ENCODE peak calls at places on chromosomes 11 and 22, in nine cellular contexts. U is GM10248; A is hypothalamus; O is GM03348; L is SJSA1; F is CD8-positive, alpha-beta T cell; W is endothelial cell; R is ureter; P is stimulated activated CD4-positive, alpha-beta T cell treated with anti-CD3 and anti-CD28 coated beads, Interleukin-12 subunit alpha, Interleukin-12 subunit beta, amount 100 ng/mL, for 24 hours. J is an unnamed sample.

GRCh38 chr11:113331988-113332387 is 17.6 kb downstream of the TTC12 start:
- DNase-seq in F (no peak), O (no peak), P (no peak), L (no peak), W (no peak), R (no peak), U (no peak), A (no peak), J (no peak)

GRCh38 chr11:78061088-78061920 is 2.4 kb upstream of the THRSP start:
- DNase-seq in W (no peak), R (no peak), A (no peak), U (peak), O (no peak), L (no peak), P (no peak), F (no peak), J (no peak)

GRCh38 chr11:20407344-20407743 is 19.8 kb downstream of the PRMT3 start:
- DNase-seq in W (no peak), U (no peak), P (no peak), A (no peak), O (no peak), F (no peak), R (no peak), L (no peak), J (no peak)

GRCh38 chr11:43557553-43558031 is 122.9 kb upstream of the HSD17B12 start:
- DNase-seq in L (no peak), O (no peak), W (no peak), U (no peak), R (no peak), F (no peak), P (no peak), A (no peak), J (no peak)

GRCh38 chr11:37040921-37041320 is 442.9 kb upstream of the RAG2 start:
- DNase-seq in W (no peak), O (no peak), U (no peak), L (no peak), R (no peak), P (no peak), A (no peak), F (no peak), J (no peak)

GRCh38 chr22:49147171-49147570 is 680.5 kb downstream of the BRD1 start:
- DNase-seq in F (no peak), L (peak), R (no peak), P (no peak), U (no peak), O (no peak), A (no peak), W (no peak), J (no peak)

GRCh38 chr11:74826901-74827300 is 78.3 kb downstream of the RNF169 start:
- DNase-seq in A (no peak), P (no peak), W (no peak), R (no peak), L (no peak), F (no peak), O (no peak), U (no peak), J (no peak)

GRCh38 chr11:61160487-61161189 is 588 bp downstream of the VPS37C start:
- DNase-seq in L (no peak), R (no peak), W (no peak), A (no peak), O (no peak), F (no peak), U (no peak), P (no peak), J (no peak)

GRCh38 chr11:46741600-46742484 is 22.8 kb downstream of the F2 start:
- DNase-seq in P (no peak), U (no peak), O (no peak), A (no peak), W (no peak), L (no peak), F (no peak), R (no peak), J (no peak)

GRCh38 chr22:25219211-25219689 is at the start of gene CRYBB2:
- DNase-seq in A (no peak), R (no peak), P (no peak), O (no peak), L (no peak), W (no peak), U (no peak), F (no peak), J (no peak)

GRCh38 chr11:104665631-104666030 is 232.6 kb downstream of the CASP12 start:
- DNase-seq in P (no peak), A (no peak), L (no peak), R (no peak), W (no peak), F (no peak), U (no peak), O (no peak), J (no peak)

GRCh38 chr11:84890706-84891105 is 736.4 kb downstream of the DLG2 start:
- DNase-seq in R (no peak), F (no peak), P (no peak), W (no peak), L (no peak), U (no peak), A (no peak), O (no peak), J (no peak)

GRCh38 chr11:65047581-65048422 is 6.8 kb downstream of the SAC3D1 start:
- DNase-seq in F (peak), U (no peak), A (no peak), O (peak), R (no peak), W (no peak), P (no peak), L (no peak), J (no peak)

GRCh38 chr11:66126808-66127555 is 56.9 kb downstream of the PACS1 start:
- DNase-seq in R (peak), U (peak), P (peak), L (no peak), A (no peak), F (peak), W (peak), O (peak), J (peak)

GRCh38 chr11:12079726-12080556 is 30.4 kb upstream of the MICAL2 start:
- DNase-seq in A (no peak), L (peak), W (no peak), F (no peak), R (peak), P (no peak), U (no peak), O (peak), J (peak)

GRCh38 chr11:14248577-14248976 is 110.4 kb downstream of the RRAS2 start:
- DNase-seq in A (no peak), F (peak), P (no peak), U (no peak), R (no peak), O (no peak), W (peak), L (no peak), J (no peak)

GRCh38 chr22:43377486-43377995 is 34.3 kb upstream of the MPPED1 start:
- DNase-seq in F (no peak), R (no peak), P (no peak), U (no peak), O (no peak), A (no peak), L (no peak), W (no peak), J (no peak)

GRCh38 chr22:38924197-38924952 is 33.0 kb upstream of the APOBEC3A start:
- DNase-seq in P (no peak), L (peak), R (peak), W (no peak), U (no peak), O (peak), A (no peak), F (no peak), J (peak)

GRCh38 chr11:119791701-119792151 is 62.7 kb upstream of the NECTIN1 start:
- DNase-seq in F (no peak), L (peak), P (no peak), O (peak), A (no peak), R (no peak), U (no peak), W (no peak), J (peak)

GRCh38 chr11:1888811-1889526 is 2.7 kb downstream of the PRR33 start:
- DNase-seq in L (peak), W (no peak), F (peak), P (peak), O (no peak), A (no peak), R (peak), U (no peak), J (peak)

GRCh38 chr11:1176224-1177019 is 18.7 kb downstream of the MUC5AC start:
- DNase-seq in R (no peak), F (no peak), O (no peak), P (no peak), L (no peak), W (no peak), U (no peak), A (no peak), J (no peak)

GRCh38 chr11:77057938-77058474 is 8.8 kb upstream of the CAPN5 start:
- DNase-seq in R (no peak), O (no peak), U (no peak), P (no peak), W (no peak), A (no peak), L (no peak), F (no peak), J (peak)

GRCh38 chr22:17672417-17672991 is 33.9 kb downstream of the BCL2L13 start:
- DNase-seq in U (no peak), A (no peak), R (no peak), L (no peak), W (no peak), O (no peak), P (peak), F (no peak), J (no peak)

GRCh38 chr11:90846628-90847027 is 623.8 kb upstream of the CHORDC1 start:
- DNase-seq in U (no peak), O (no peak), R (no peak), P (no peak), A (no peak), W (no peak), L (no peak), F (no peak), J (no peak)

GRCh38 chr11:123086315-123086714 is 24.4 kb upstream of the HSPA8 start:
- DNase-seq in R (no peak), L (no peak), O (no peak), W (no peak), F (no peak), U (no peak), A (no peak), P (no peak), J (no peak)

GRCh38 chr22:21945453-21946261 is 7.0 kb downstream of the PPM1F start:
- DNase-seq in W (no peak), A (no peak), U (no peak), F (no peak), L (no peak), O (no peak), P (no peak), R (no peak), J (no peak)

GRCh38 chr11:43923327-43924111 is 18.9 kb upstream of the C11orf96 start:
- DNase-seq in O (peak), U (no peak), F (no peak), L (peak), A (no peak), W (no peak), P (no peak), R (no peak), J (no peak)

GRCh38 chr11:67054851-67055523 is 1.7 kb upstream of the RHOD start:
- DNase-seq in F (no peak), P (no peak), U (no peak), W (no peak), A (no peak), R (peak), O (peak), L (peak), J (peak)

GRCh38 chr22:48718818-48719500 is 1108.7 kb downstream of the BRD1 start:
- DNase-seq in R (no peak), O (peak), A (no peak), P (no peak), W (no peak), U (no peak), L (no peak), F (no peak), J (peak)

GRCh38 chr22:36355894-36356293 is 31.9 kb downstream of the MYH9 start:
- DNase-seq in U (no peak), F (no peak), R (no peak), W (no peak), L (no peak), A (no peak), P (no peak), O (no peak), J (no peak)

GRCh38 chr11:16195659-16196058 is 160.7 kb downstream of the SOX6 start:
- DNase-seq in A (no peak), W (no peak), P (no peak), F (no peak), O (peak), L (peak), U (no peak), R (no peak), J (no peak)

GRCh38 chr11:65558785-65559509 is 788 bp upstream of the LTBP3 start:
- DNase-seq in U (no peak), W (no peak), P (no peak), F (no peak), O (peak), L (no peak), A (peak), R (peak), J (no peak)

GRCh38 chr22:35064664-35065063 is 1.3 kb upstream of the ISX start:
- DNase-seq in R (no peak), O (no peak), P (no peak), W (no peak), F (no peak), U (peak), L (no peak), A (no peak), J (no peak)

GRCh38 chr11:64971421-64972233 is at the start of gene MAJIN:
- DNase-seq in L (peak), A (no peak), R (peak), O (peak), U (peak), P (peak), F (peak), W (no peak), J (peak)

GRCh38 chr11:119262668-119263351 is 54.1 kb downstream of the MCAM start:
- DNase-seq in O (peak), U (peak), L (no peak), F (no peak), P (no peak), A (no peak), W (no peak), R (no peak), J (no peak)

GRCh38 chr22:42078469-42079318 is 806 bp upstream of the SMDT1 start:
- DNase-seq in P (no peak), A (no peak), U (no peak), W (no peak), O (peak), R (no peak), F (no peak), L (no peak), J (no peak)

GRCh38 chr11:79097279-79097875 is 343.5 kb downstream of the TENM4 start:
- DNase-seq in U (no peak), L (no peak), F (no peak), A (no peak), W (no peak), R (no peak), P (no peak), O (no peak), J (no peak)

GRCh38 chr22:25514436-25514835 is 50.0 kb upstream of the GRK3 start:
- DNase-seq in F (no peak), R (no peak), W (no peak), U (no peak), P (no peak), A (no peak), L (no peak), O (no peak), J (no peak)

GRCh38 chr11:36300651-36301050 is 4.6 kb downstream of the PRR5L start:
- DNase-seq in F (no peak), L (peak), A (peak), R (peak), W (no peak), O (peak), U (no peak), P (no peak), J (peak)

GRCh38 chr22:50269573-50270301 is 443 bp downstream of the MAPK11 start:
- DNase-seq in F (peak), R (no peak), L (no peak), A (no peak), O (peak), W (no peak), U (peak), P (peak), J (no peak)